ENCODE peak calls at places on chromosomes 11 and 22, in six cellular contexts. One of them, this sample, is unnamed.

GRCh38 chr11:128905345-128906184 is 14.4 kb downstream of the KCNJ5 start:
- DNase-seq in GM12891: peak
- DNase-seq in GM12892: peak
- DNase-seq in HepG2: no peak
- DNase-seq in SK-N-SH: peak
- DNase-seq in K562: peak
- DNase-seq in this sample: no peak

GRCh38 chr22:42635531-42635930 is 4.9 kb downstream of the ATP5MGL start:
- DNase-seq in GM12891: no peak
- DNase-seq in GM12892: no peak
- DNase-seq in HepG2: no peak
- DNase-seq in SK-N-SH: no peak
- DNase-seq in K562: no peak
- DNase-seq in this sample: no peak

GRCh38 chr11:64608636-64609035 is 17.6 kb downstream of the SLC22A12 start:
- DNase-seq in GM12891: no peak
- DNase-seq in GM12892: no peak
- DNase-seq in HepG2: peak
- DNase-seq in SK-N-SH: no peak
- DNase-seq in K562: no peak
- DNase-seq in this sample: no peak

GRCh38 chr11:11987503-11988022 is 20.9 kb downstream of the DKK3 start:
- DNase-seq in GM12891: no peak
- DNase-seq in GM12892: no peak
- DNase-seq in HepG2: no peak
- DNase-seq in SK-N-SH: no peak
- DNase-seq in K562: peak
- DNase-seq in this sample: no peak

GRCh38 chr11:62794201-62794775 is 2.5 kb upstream of the TMEM223 start:
- DNase-seq in GM12891: no peak
- DNase-seq in GM12892: no peak
- DNase-seq in HepG2: no peak
- DNase-seq in SK-N-SH: no peak
- DNase-seq in K562: no peak
- DNase-seq in this sample: no peak

GRCh38 chr11:35082322-35083180 is 56.4 kb upstream of the CD44 start:
- DNase-seq in GM12891: peak
- DNase-seq in GM12892: peak
- DNase-seq in HepG2: no peak
- DNase-seq in SK-N-SH: no peak
- DNase-seq in K562: peak
- DNase-seq in this sample: peak

GRCh38 chr22:39514373-39514973 is 5.9 kb upstream of the ATF4 start:
- DNase-seq in GM12891: no peak
- DNase-seq in GM12892: no peak
- DNase-seq in HepG2: no peak
- DNase-seq in SK-N-SH: peak
- DNase-seq in K562: no peak
- DNase-seq in this sample: peak

GRCh38 chr11:116336540-116336939 is 436.2 kb downstream of the BUD13 start:
- DNase-seq in GM12891: no peak
- DNase-seq in GM12892: no peak
- DNase-seq in HepG2: no peak
- DNase-seq in SK-N-SH: no peak
- DNase-seq in K562: no peak
- DNase-seq in this sample: no peak

GRCh38 chr11:20612416-20612815 is 13.0 kb downstream of the SLC6A5 start:
- DNase-seq in GM12891: no peak
- DNase-seq in GM12892: no peak
- DNase-seq in HepG2: no peak
- DNase-seq in SK-N-SH: no peak
- DNase-seq in K562: no peak
- DNase-seq in this sample: no peak

GRCh38 chr11:38824573-38824972 is 2226.5 kb upstream of the RAG2 start:
- DNase-seq in GM12891: no peak
- DNase-seq in GM12892: no peak
- DNase-seq in HepG2: peak
- DNase-seq in SK-N-SH: peak
- DNase-seq in K562: no peak
- DNase-seq in this sample: no peak

GRCh38 chr22:44023404-44024287 is 456 bp upstream of the PARVB start:
- DNase-seq in GM12891: peak
- DNase-seq in GM12892: peak
- DNase-seq in HepG2: no peak
- DNase-seq in SK-N-SH: peak
- DNase-seq in K562: peak
- DNase-seq in this sample: no peak

GRCh38 chr11:74754507-74755255 is 6.0 kb downstream of the RNF169 start:
- DNase-seq in GM12891: no peak
- DNase-seq in GM12892: no peak
- DNase-seq in HepG2: no peak
- DNase-seq in SK-N-SH: no peak
- DNase-seq in K562: no peak
- DNase-seq in this sample: no peak

GRCh38 chr11:69918231-69918937 is 99.2 kb upstream of the FGF3 start:
- DNase-seq in GM12891: no peak
- DNase-seq in GM12892: no peak
- DNase-seq in HepG2: no peak
- DNase-seq in SK-N-SH: no peak
- DNase-seq in K562: no peak
- DNase-seq in this sample: peak

GRCh38 chr11:117818036-117818858 is 6.3 kb downstream of the FXYD2 start:
- DNase-seq in GM12891: no peak
- DNase-seq in GM12892: no peak
- DNase-seq in HepG2: no peak
- DNase-seq in SK-N-SH: no peak
- DNase-seq in K562: no peak
- DNase-seq in this sample: no peak

GRCh38 chr22:27405672-27406388 is 395.7 kb downstream of the MN1 start:
- DNase-seq in GM12891: peak
- DNase-seq in GM12892: peak
- DNase-seq in HepG2: peak
- DNase-seq in SK-N-SH: peak
- DNase-seq in K562: peak
- DNase-seq in this sample: peak

GRCh38 chr22:26553056-26553752 is 36.7 kb downstream of the TPST2 start:
- DNase-seq in GM12891: no peak
- DNase-seq in GM12892: no peak
- DNase-seq in HepG2: no peak
- DNase-seq in SK-N-SH: peak
- DNase-seq in K562: no peak
- DNase-seq in this sample: no peak

GRCh38 chr11:65915821-65916251 is 3.0 kb downstream of the C11orf68 start:
- DNase-seq in GM12891: no peak
- DNase-seq in GM12892: no peak
- DNase-seq in HepG2: peak
- DNase-seq in SK-N-SH: no peak
- DNase-seq in K562: no peak
- DNase-seq in this sample: no peak
- TF ChIP-seq TAF1 in GM12891: no peak
- TF ChIP-seq TAF1 in GM12892: no peak
- TF ChIP-seq TAF1 in HepG2: no peak
- TF ChIP-seq TAF1 in SK-N-SH: peak
- TF ChIP-seq TAF1 in K562: no peak
- TF ChIP-seq TAF1 in this sample: no peak

DNA sequence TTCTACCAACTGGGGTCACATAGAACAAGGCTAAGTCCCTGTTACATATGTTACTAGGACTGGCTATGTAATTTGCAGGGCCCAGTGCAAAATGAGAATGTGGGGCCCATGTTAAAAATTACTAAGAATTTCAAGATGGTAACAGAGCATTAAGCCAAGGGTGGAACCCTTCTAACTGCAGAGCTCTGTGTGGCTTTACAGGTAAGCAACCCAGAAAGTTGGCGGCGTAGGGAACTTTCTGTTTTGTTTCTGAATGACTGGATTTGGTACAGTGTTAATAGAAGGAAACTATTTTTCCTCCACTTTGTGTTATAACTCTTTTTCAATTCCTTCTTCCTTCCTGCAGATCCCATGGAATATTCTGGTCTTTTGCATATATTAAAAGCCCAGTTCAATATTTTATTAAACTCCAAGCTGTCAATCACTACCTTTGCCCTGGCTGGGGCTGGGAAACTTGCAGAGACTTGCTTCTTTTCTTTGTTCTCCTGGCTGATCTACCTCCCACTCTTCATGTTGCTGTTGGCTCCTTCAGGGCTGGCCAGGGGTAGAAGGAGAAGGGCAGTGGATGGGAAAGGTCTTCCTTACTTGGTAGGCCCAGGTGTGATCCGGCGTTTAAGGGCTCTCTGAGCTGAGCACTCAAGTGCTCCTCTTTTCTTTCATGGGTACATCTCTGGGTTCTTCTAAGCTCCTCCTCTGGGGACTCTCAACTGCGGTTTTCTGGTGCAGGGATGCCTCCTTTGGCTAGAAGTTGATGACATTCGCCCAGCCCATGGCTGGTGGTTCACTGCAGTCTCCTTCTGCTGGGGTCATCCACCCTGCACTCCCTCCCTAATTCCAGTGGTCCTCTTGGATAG is 67.7 kb downstream of the SNX19 start:
- DNase-seq in GM12891: no peak
- DNase-seq in GM12892: no peak
- DNase-seq in HepG2: no peak
- DNase-seq in SK-N-SH: no peak
- DNase-seq in K562: no peak
- DNase-seq in this sample: no peak
- TF ChIP-seq TAF1 in GM12891: no peak
- TF ChIP-seq TAF1 in GM12892: no peak
- TF ChIP-seq TAF1 in HepG2: no peak
- TF ChIP-seq TAF1 in SK-N-SH: no peak
- TF ChIP-seq TAF1 in K562: no peak
- TF ChIP-seq TAF1 in this sample: no peak

GRCh38 chr11:16898274-16898985 is 115.8 kb downstream of the PLEKHA7 start:
- DNase-seq in GM12891: no peak
- DNase-seq in GM12892: no peak
- DNase-seq in HepG2: no peak
- DNase-seq in SK-N-SH: no peak
- DNase-seq in K562: no peak
- DNase-seq in this sample: no peak
- TF ChIP-seq TAF1 in GM12891: no peak
- TF ChIP-seq TAF1 in GM12892: no peak
- TF ChIP-seq TAF1 in HepG2: no peak
- TF ChIP-seq TAF1 in SK-N-SH: no peak
- TF ChIP-seq TAF1 in K562: no peak
- TF ChIP-seq TAF1 in this sample: no peak

GRCh38 chr22:29071261-29072045 is 1.4 kb upstream of the KREMEN1 start:
- DNase-seq in GM12891: no peak
- DNase-seq in GM12892: peak
- DNase-seq in HepG2: peak
- DNase-seq in SK-N-SH: no peak
- DNase-seq in K562: no peak
- DNase-seq in this sample: peak
- TF ChIP-seq TAF1 in GM12891: no peak
- TF ChIP-seq TAF1 in GM12892: no peak
- TF ChIP-seq TAF1 in HepG2: no peak
- TF ChIP-seq TAF1 in SK-N-SH: no peak
- TF ChIP-seq TAF1 in K562: no peak
- TF ChIP-seq TAF1 in this sample: peak

GRCh38 chr22:16956290-16956689 is 51.7 kb downstream of the GAB4 start:
- DNase-seq in GM12891: no peak
- DNase-seq in GM12892: no peak
- DNase-seq in HepG2: no peak
- DNase-seq in SK-N-SH: no peak
- DNase-seq in K562: no peak
- DNase-seq in this sample: no peak

GRCh38 chr22:16954060-16954403 is 54.0 kb downstream of the GAB4 start:
- DNase-seq in GM12891: no peak
- DNase-seq in GM12892: no peak
- DNase-seq in HepG2: no peak
- DNase-seq in SK-N-SH: no peak
- DNase-seq in K562: no peak
- DNase-seq in this sample: no peak

GRCh38 chr22:16955081-16955480 is 52.9 kb downstream of the GAB4 start:
- DNase-seq in GM12891: no peak
- DNase-seq in GM12892: no peak
- DNase-seq in HepG2: no peak
- DNase-seq in SK-N-SH: no peak
- DNase-seq in K562: no peak
- DNase-seq in this sample: no peak

GRCh38 chr22:16957781-16958180 is 50.2 kb downstream of the GAB4 start:
- DNase-seq in GM12891: no peak
- DNase-seq in GM12892: no peak
- DNase-seq in HepG2: no peak
- DNase-seq in SK-N-SH: no peak
- DNase-seq in K562: peak
- DNase-seq in this sample: no peak

DNA sequence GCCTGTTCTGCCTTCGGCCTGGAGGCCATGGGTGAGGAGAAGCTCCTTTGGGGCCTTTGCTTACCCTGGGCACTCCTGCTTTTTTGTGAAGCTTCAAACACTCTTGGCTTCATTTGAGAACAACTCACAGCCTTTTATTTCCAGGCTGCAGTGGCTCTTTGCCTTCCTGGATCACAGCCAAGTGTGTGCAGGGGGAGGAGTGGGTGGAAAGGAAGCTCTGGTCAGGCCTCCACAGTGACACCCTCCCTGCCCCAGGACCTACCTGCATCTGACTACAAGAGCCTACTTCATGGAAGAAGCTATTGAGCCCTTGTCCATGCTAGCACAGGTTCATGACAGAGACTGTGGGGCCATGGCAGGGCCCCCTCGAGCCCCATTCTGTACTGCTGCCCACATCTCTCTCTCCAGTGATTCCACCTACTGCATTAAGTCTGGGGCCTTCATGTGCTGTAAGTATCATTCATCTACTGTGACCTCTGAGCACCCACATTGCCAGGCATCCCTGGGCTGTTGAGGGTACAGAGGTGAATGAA is 52.3 kb downstream of the GAB4 start:
- DNase-seq in GM12891: no peak
- DNase-seq in GM12892: no peak
- DNase-seq in HepG2: no peak
- DNase-seq in SK-N-SH: no peak
- DNase-seq in K562: no peak
- DNase-seq in this sample: no peak
- TF ChIP-seq TAF1 in GM12891: no peak
- TF ChIP-seq TAF1 in GM12892: no peak
- TF ChIP-seq TAF1 in HepG2: no peak
- TF ChIP-seq TAF1 in SK-N-SH: no peak
- TF ChIP-seq TAF1 in K562: no peak
- TF ChIP-seq TAF1 in this sample: no peak

GRCh38 chr11:4448995-4449394 is at the start of gene OR52K2:
- DNase-seq in GM12891: no peak
- DNase-seq in GM12892: no peak
- DNase-seq in HepG2: no peak
- DNase-seq in SK-N-SH: no peak
- DNase-seq in K562: no peak
- DNase-seq in this sample: no peak
- TF ChIP-seq TAF1 in GM12891: no peak
- TF ChIP-seq TAF1 in GM12892: no peak
- TF ChIP-seq TAF1 in HepG2: no peak
- TF ChIP-seq TAF1 in SK-N-SH: no peak
- TF ChIP-seq TAF1 in K562: no peak
- TF ChIP-seq TAF1 in this sample: no peak